ENCODE peak calls at places on chromosome 2, in five cellular contexts. K is natural killer cell, D is GM06990, F is fibroblast of lung, M is HCT116. H is an unnamed sample.

GRCh38 chr2:172085460-172086159 is at the start of gene DLX1:
- DNase-seq in M (no peak), D (peak; percentile 57), F (no peak), K (no peak), H (no peak)

GRCh38 chr2:151289972-151290335 is 486 bp upstream of the NMI start:
- DNase-seq in D (no peak), M (no peak), K (no peak), F (peak; percentile 73), H (peak; percentile 53)

GRCh38 chr2:10787176-10787968 is 25.2 kb downstream of the PDIA6 start:
- DNase-seq in M (no peak), K (no peak), D (no peak), F (peak; percentile 9), H (no peak)

GRCh38 chr2:203786912-203787311 is 80.5 kb downstream of the CD28 start:
- DNase-seq in M (no peak), F (peak; percentile 74), D (no peak), K (no peak), H (peak; percentile 52)

GRCh38 chr2:31233216-31233615 is 736 bp upstream of the EHD3 start:
- DNase-seq in F (no peak), D (no peak), M (no peak), K (no peak), H (no peak)

GRCh38 chr2:227880460-227880859 is 9.0 kb downstream of the DAW1 start:
- DNase-seq in D (no peak), F (no peak), K (no peak), M (no peak), H (no peak)

GRCh38 chr2:64565949-64566705 is 42.0 kb downstream of the AFTPH start:
- DNase-seq in M (no peak), K (no peak), F (no peak), D (no peak), H (no peak)

GRCh38 chr2:1550658-1551316 is 137.5 kb downstream of the TPO start:
- DNase-seq in K (peak; percentile 55), F (peak; percentile 29), M (peak; percentile 18), D (peak; percentile 36), H (no peak)

GRCh38 chr2:168633895-168634294 is 168.5 kb upstream of the NOSTRIN start:
- DNase-seq in F (no peak), D (no peak), K (no peak), M (no peak), H (no peak)

GRCh38 chr2:65710779-65711295 is 278.4 kb upstream of the SPRED2 start:
- DNase-seq in K (no peak), F (peak; percentile 18), M (peak; percentile 48), D (no peak), H (no peak)

GRCh38 chr2:127701651-127702394 is 526 bp downstream of the SFT2D3 start:
- DNase-seq in K (peak; percentile 78), D (peak; percentile 90), F (peak; percentile 67), M (peak; percentile 16), H (peak; percentile 84)

GRCh38 chr2:31384771-31385276 is 29.7 kb downstream of the XDH start:
- DNase-seq in K (no peak), D (no peak), F (peak; percentile 93), M (peak; percentile 45), H (no peak)

GRCh38 chr2:6434396-6434795 is 431.3 kb downstream of the CMPK2 start:
- DNase-seq in M (no peak), D (no peak), F (no peak), K (no peak), H (no peak)

GRCh38 chr2:10481055-10481665 is 33.0 kb upstream of the ODC1 start:
- DNase-seq in K (no peak), M (no peak), F (no peak), D (no peak), H (no peak)

GRCh38 chr2:231387904-231388724 is 7.4 kb upstream of the B3GNT7 start:
- DNase-seq in D (no peak), K (peak; percentile 57), M (no peak), F (peak; percentile 56), H (peak; percentile 62)

GRCh38 chr2:20016346-20016745 is 3.9 kb upstream of the MATN3 start:
- DNase-seq in K (no peak), F (no peak), M (no peak), D (no peak), H (no peak)

GRCh38 chr2:56372071-56372656 is 188.4 kb downstream of the CCDC85A start:
- DNase-seq in D (peak; percentile 23), F (no peak), K (no peak), M (no peak), H (no peak)

GRCh38 chr2:101581675-101582299 is 106.9 kb upstream of the RFX8 start:
- DNase-seq in K (no peak), M (no peak), D (no peak), F (no peak), H (no peak)

GRCh38 chr2:167992258-167992657 is 255.1 kb downstream of the STK39 start:
- DNase-seq in D (no peak), F (no peak), K (no peak), M (no peak), H (no peak)

GRCh38 chr2:174106736-174107135 is 141.6 kb upstream of the SP3 start:
- DNase-seq in K (no peak), M (no peak), F (no peak), D (no peak), H (no peak)

GRCh38 chr2:75102011-75102410 is 97.3 kb downstream of the TACR1 start:
- DNase-seq in F (no peak), K (no peak), M (no peak), D (no peak), H (no peak)

GRCh38 chr2:120398961-120399888 is 53.3 kb downstream of the INHBB start:
- DNase-seq in M (peak; percentile 41), F (no peak), K (no peak), D (no peak), H (peak; percentile 44)

GRCh38 chr2:230672836-230673235 is 39.8 kb upstream of the CAB39 start:
- DNase-seq in F (no peak), K (no peak), M (no peak), D (no peak), H (no peak)

GRCh38 chr2:34403512-34403911 is 804.4 kb upstream of the FAM98A start:
- DNase-seq in K (no peak), D (no peak), M (no peak), F (no peak), H (no peak)

GRCh38 chr2:127531133-127531709 is 4.3 kb upstream of the MYO7B start:
- DNase-seq in K (no peak), F (no peak), D (no peak), M (no peak), H (no peak)

GRCh38 chr2:168635065-168635577 is 167.3 kb upstream of the NOSTRIN start:
- DNase-seq in D (no peak), M (no peak), K (no peak), F (peak; percentile 79), H (no peak)

GRCh38 chr2:43175187-43175490 is 51.3 kb downstream of the ZFP36L2 start:
- DNase-seq in F (peak; percentile 62), K (no peak), D (no peak), M (no peak), H (no peak)

GRCh38 chr2:24359701-24360049 is 661 bp downstream of the ITSN2 start:
- DNase-seq in K (peak; percentile 35), D (no peak), F (no peak), M (no peak), H (peak; percentile 50)

GRCh38 chr2:218645126-218645525 is 14.3 kb downstream of the ZNF142 start:
- DNase-seq in F (peak; percentile 23), K (no peak), M (no peak), D (no peak), H (no peak)

GRCh38 chr2:19850526-19851050 is 51.2 kb downstream of the TTC32 start:
- DNase-seq in D (no peak), M (no peak), K (no peak), F (no peak), H (no peak)

GRCh38 chr2:187453078-187453641 is 5.1 kb upstream of the CALCRL start:
- DNase-seq in M (peak; percentile 29), K (no peak), F (peak; percentile 52), D (peak; percentile 18), H (no peak)
- TF ChIP-seq CTCF in M (peak; percentile 61), K (peak; percentile 24), F (peak; percentile 37), D (peak; percentile 33), H (peak; percentile 68)

GRCh38 chr2:191869781-191870180 is 22.9 kb upstream of the CAVIN2 start:
- DNase-seq in K (no peak), D (no peak), F (peak; percentile 59), M (no peak), H (no peak)
- TF ChIP-seq CTCF in K (no peak), D (no peak), F (peak; percentile 5), M (no peak), H (no peak)

GRCh38 chr2:238838786-238839327 is 9.0 kb upstream of the TWIST2 start:
- DNase-seq in D (no peak), K (no peak), F (no peak), M (no peak), H (no peak)

GRCh38 chr2:238834982-238835381 is 12.9 kb upstream of the TWIST2 start:
- DNase-seq in D (no peak), F (no peak), M (no peak), K (no peak), H (no peak)

GRCh38 chr2:238839428-238839827 is 8.5 kb upstream of the TWIST2 start:
- DNase-seq in F (no peak), K (no peak), M (no peak), D (no peak), H (no peak)

GRCh38 chr2:238831177-238831576 is 16.7 kb upstream of the TWIST2 start:
- DNase-seq in M (no peak), D (no peak), K (no peak), F (no peak), H (no peak)

GRCh38 chr2:238835726-238836301 is 12.1 kb upstream of the TWIST2 start:
- DNase-seq in D (no peak), M (no peak), K (no peak), F (no peak), H (no peak)
- TF ChIP-seq CTCF in D (peak; percentile 21), M (peak; percentile 5), K (no peak), F (peak; percentile 28), H (no peak)

GRCh38 chr2:154974041-154974440 is 275.5 kb downstream of the KCNJ3 start:
- DNase-seq in D (no peak), M (no peak), F (no peak), K (no peak), H (no peak)
- TF ChIP-seq CTCF in D (no peak), M (no peak), F (no peak), K (no peak), H (no peak)

GRCh38 chr2:16137080-16137755 is 196.9 kb downstream of the MYCN start:
- DNase-seq in D (no peak), K (no peak), M (no peak), F (no peak), H (no peak)
- TF ChIP-seq CTCF in D (no peak), K (no peak), M (no peak), F (no peak), H (no peak)